ENCODE peak calls at places on chromosomes 12 and 14, in six cellular contexts. G is foreskin keratinocyte, E is vagina, K is testis, R is OCI-LY7, B is transverse colon. D is an unnamed sample.

GRCh38 chr12:14937014-14937413 is 1.3 kb downstream of the ERP27 start:
- DNase-seq in R (no peak), G (no peak), E (no peak), K (no peak), B (no peak), D (no peak)

GRCh38 chr14:57060276-57060956 is 208.3 kb downstream of the EXOC5 start:
- DNase-seq in R (no peak), E (no peak), K (no peak), B (no peak), G (peak; percentile 42), D (no peak)

GRCh38 chr14:93045965-93046695 is 69.6 kb downstream of the ITPK1 start:
- DNase-seq in E (no peak), B (no peak), K (no peak), G (no peak), R (no peak), D (no peak)

GRCh38 chr14:52346778-52347177 is 32.7 kb downstream of the PTGER2 start:
- DNase-seq in K (no peak), B (no peak), R (no peak), G (no peak), E (no peak), D (no peak)

GRCh38 chr12:97300921-97301320 is 161.7 kb upstream of the RMST start:
- DNase-seq in K (no peak), R (no peak), G (no peak), B (no peak), E (no peak), D (no peak)

GRCh38 chr12:132071837-132072384 is 72.2 kb downstream of the DDX51 start:
- DNase-seq in E (no peak), R (no peak), G (no peak), K (peak; percentile 10), B (no peak), D (no peak)

GRCh38 chr14:22651586-22651985 is 7.4 kb upstream of the OR6J1 start:
- DNase-seq in E (peak; percentile 6), K (no peak), B (no peak), R (no peak), G (no peak), D (no peak)

GRCh38 chr14:72745991-72746980 is 147.6 kb downstream of the DPF3 start:
- DNase-seq in R (no peak), B (no peak), G (peak; percentile 53), E (peak; percentile 79), K (no peak), D (no peak)

GRCh38 chr12:2360630-2361170 is 307.9 kb downstream of the CACNA1C start:
- DNase-seq in G (no peak), E (no peak), K (no peak), B (no peak), R (no peak), D (no peak)

GRCh38 chr14:46054526-46054925 is 597.1 kb downstream of the RPL10L start:
- DNase-seq in B (no peak), R (no peak), K (no peak), E (no peak), G (peak; percentile 84), D (no peak)

GRCh38 chr14:105852378-105853088 is 326.1 kb downstream of the TMEM121 start:
- DNase-seq in R (peak; percentile 78), K (peak; percentile 5), G (no peak), E (peak; percentile 70), B (peak; percentile 5), D (peak; percentile 6)

GRCh38 chr14:77457522-77458248 is at the start of the genes AHSA1 and VIPAS39:
- DNase-seq in G (peak; percentile 99), R (peak; percentile 99), K (peak; percentile 100), B (peak; percentile 96), E (peak; percentile 99), D (peak; percentile 97)

GRCh38 chr12:104219908-104220404 is 4.4 kb downstream of the TXNRD1 start:
- DNase-seq in G (peak; percentile 96), K (no peak), R (no peak), B (peak; percentile 32), E (no peak), D (no peak)

GRCh38 chr12:52776913-52777395 is at the start of gene KRT76:
- DNase-seq in R (no peak), E (no peak), K (no peak), G (no peak), B (no peak), D (no peak)

GRCh38 chr12:20017772-20018171 is 350.6 kb upstream of the PDE3A start:
- DNase-seq in B (no peak), E (no peak), R (no peak), G (no peak), K (no peak), D (no peak)

GRCh38 chr12:54163147-54163546 is 25.6 kb downstream of the SMUG1 start:
- DNase-seq in B (no peak), K (no peak), R (no peak), G (no peak), E (no peak), D (no peak)

GRCh38 chr12:53743277-53744129 is 8.3 kb downstream of the CISTR start:
- DNase-seq in K (peak; percentile 60), G (peak; percentile 40), B (peak; percentile 49), R (peak; percentile 77), E (no peak), D (no peak)

GRCh38 chr14:69519253-69519661 is 34.7 kb downstream of the PLEKHD1 start:
- DNase-seq in G (peak; percentile 54), R (no peak), K (no peak), B (no peak), E (no peak), D (no peak)

GRCh38 chr14:92679246-92679645 is 69.2 kb downstream of the LGMN start:
- DNase-seq in R (no peak), G (no peak), K (no peak), B (no peak), E (no peak), D (no peak)

GRCh38 chr14:86646688-86647687 is 1117.0 kb downstream of the FLRT2 start:
- DNase-seq in B (no peak), G (peak; percentile 26), E (no peak), R (peak; percentile 23), K (no peak), D (no peak)

GRCh38 chr14:25150934-25151790 is 101.2 kb upstream of the STXBP6 start:
- DNase-seq in B (no peak), R (peak; percentile 55), E (no peak), K (no peak), G (peak; percentile 11), D (no peak)

GRCh38 chr12:12336049-12336411 is 14.0 kb downstream of the MANSC1 start:
- DNase-seq in E (no peak), R (no peak), B (no peak), G (peak; percentile 32), K (no peak), D (no peak)

DNA sequence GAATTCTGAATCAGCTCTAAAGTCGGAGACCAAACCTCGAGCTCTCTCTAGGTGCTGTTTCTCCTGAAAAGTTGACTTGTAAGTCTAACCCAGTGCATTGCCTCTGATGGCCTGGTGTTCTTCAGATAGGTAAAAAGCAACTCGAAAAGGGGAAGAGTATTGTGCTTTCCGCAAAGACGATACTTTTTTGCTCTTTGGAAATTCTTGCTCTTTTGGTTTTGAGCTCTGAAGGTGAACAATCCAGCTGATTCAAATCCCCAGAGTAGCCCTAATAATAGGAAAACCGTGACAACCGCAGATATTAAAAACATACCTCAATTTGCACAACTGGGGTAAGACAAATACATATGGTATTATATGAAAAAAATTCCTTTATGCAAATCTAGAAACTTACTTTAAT is 447.4 kb downstream of the RAD51B start:
- DNase-seq in B (no peak), K (no peak), R (peak; percentile 68), G (no peak), E (no peak), D (no peak)
- H3K27ac ChIP-seq in B (peak overlapping the region; percentile 68), K (no peak overlapping the region), R (peak overlapping the region; percentile 93), G (no peak overlapping the region), E (peak overlapping the region; percentile 11), D (no peak overlapping the region)

DNA sequence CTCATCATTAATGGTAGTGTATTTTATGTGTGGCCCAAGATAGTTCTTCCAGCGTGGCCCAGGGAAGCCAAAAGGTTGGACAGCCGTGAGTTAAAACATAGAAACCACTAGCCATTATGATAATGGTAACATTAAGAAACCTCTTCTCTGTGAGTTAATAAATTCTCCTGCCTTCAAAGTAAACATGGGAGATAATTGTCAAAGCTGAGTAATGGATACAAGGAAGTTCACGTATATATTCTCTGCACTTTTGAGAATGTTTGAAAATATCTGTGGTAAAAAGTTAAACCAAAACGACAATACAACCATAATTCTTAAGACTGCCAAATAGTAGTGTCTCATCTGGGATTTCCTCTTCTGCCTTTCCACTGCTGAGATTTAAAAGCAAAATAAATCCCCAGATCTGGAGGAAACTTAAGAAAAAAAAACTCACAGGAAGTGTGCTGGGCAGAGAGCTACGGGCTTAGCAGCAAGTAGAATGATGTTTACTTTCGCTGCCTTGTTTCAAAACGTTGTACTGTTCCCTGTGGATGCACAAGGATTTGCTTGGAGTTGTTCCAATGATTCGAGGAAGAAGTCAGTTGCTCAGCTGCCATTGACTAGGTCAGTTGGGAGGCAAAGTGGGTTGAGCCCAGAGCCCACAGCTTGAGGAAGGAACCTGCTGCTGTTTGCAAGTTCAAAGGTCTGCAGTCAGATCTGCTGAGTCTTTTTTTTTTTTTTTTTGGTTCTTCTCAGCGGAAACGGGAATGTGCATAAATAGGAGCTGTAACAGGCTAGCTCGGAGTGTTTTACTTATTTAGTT is 1.7 kb downstream of the TPCN1 start:
- DNase-seq in E (peak; percentile 92), K (peak; percentile 76), G (no peak), R (peak; percentile 61), B (peak; percentile 84), D (peak; percentile 68)
- H3K27ac ChIP-seq in E (peak overlapping the region; percentile 92), K (peak overlapping the region; percentile 71), G (peak overlapping the region; percentile 93), R (peak overlapping the region; percentile 84), B (peak overlapping the region; percentile 99), D (peak overlapping the region; percentile 96)

GRCh38 chr14:104436741-104437701 is 142.5 kb upstream of the C14orf180 start:
- DNase-seq in K (no peak), E (peak; percentile 47), G (no peak), B (peak; percentile 6), R (no peak), D (no peak)
- H3K27ac ChIP-seq in K (peak overlapping the region; percentile 50), E (no peak overlapping the region), G (no peak overlapping the region), B (peak overlapping the region; percentile 15), R (no peak overlapping the region), D (peak overlapping the region; percentile 52)

DNA sequence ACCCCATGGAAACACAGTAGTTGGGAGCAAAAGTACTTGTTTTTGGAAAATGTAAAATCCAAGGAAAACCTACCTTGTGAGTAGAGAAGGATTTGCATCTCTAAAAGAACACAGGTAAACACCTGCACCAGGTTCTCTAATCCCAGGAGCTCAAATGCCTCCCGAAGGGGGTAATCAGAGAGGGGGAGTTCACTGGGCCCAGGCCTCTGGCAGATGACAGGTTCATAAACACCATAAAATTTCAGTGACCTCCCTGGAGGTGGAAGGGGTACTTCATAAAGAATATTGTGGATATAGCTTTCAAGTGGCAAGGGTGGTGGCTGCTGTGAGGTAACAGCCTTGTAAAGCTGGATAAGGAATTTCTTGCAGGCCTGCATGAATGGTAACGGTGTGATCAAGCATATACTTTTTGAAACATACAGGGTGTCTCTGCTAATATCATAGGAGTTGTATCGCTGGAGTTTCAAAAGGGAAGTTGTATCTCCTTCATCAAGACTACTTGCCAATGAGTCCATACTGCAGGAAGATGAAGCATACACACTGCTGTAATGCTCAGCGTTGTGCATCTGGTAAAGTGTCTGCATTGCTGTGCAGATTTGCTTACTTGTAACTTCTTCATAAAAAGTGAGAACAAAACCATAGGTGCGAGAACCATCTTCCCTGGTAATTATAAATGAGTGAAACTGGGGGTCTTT is 111.3 kb downstream of the DENND5B start:
- DNase-seq in R (peak; percentile 14), E (no peak), K (no peak), G (no peak), B (no peak), D (no peak)
- H3K27ac ChIP-seq in R (no peak overlapping the region), E (no peak overlapping the region), K (no peak overlapping the region), G (no peak overlapping the region), B (no peak overlapping the region), D (no peak overlapping the region)

D was measured in breast epithelium.